ENCODE peak calls at places on chromosomes 16 and 17, in seven cellular contexts. One of them, this sample, is unnamed.

GRCh38 chr16:54927125-54928015 is 3.3 kb upstream of the IRX5 start:
- DNase-seq in Calu3: no peak
- DNase-seq in RWPE1: no peak
- DNase-seq in osteocyte: no peak
- DNase-seq in H7: peak
- DNase-seq in tibial artery: no peak
- DNase-seq in A549: no peak
- DNase-seq in this sample: no peak

GRCh38 chr16:5490499-5490898 is 392.9 kb upstream of the EEF2KMT start:
- DNase-seq in Calu3: peak
- DNase-seq in RWPE1: no peak
- DNase-seq in osteocyte: no peak
- DNase-seq in H7: peak
- DNase-seq in tibial artery: no peak
- DNase-seq in A549: peak
- DNase-seq in this sample: peak

GRCh38 chr17:60525624-60526514 is at the start of gene APPBP2:
- DNase-seq in Calu3: peak
- DNase-seq in RWPE1: peak
- DNase-seq in osteocyte: peak
- DNase-seq in H7: peak
- DNase-seq in tibial artery: peak
- DNase-seq in A549: peak
- DNase-seq in this sample: peak

GRCh38 chr16:8943001-8943763 is 20.5 kb downstream of the USP7 start:
- DNase-seq in Calu3: no peak
- DNase-seq in RWPE1: no peak
- DNase-seq in osteocyte: no peak
- DNase-seq in H7: no peak
- DNase-seq in tibial artery: no peak
- DNase-seq in A549: no peak
- DNase-seq in this sample: no peak

GRCh38 chr16:87713469-87714229 is 52.1 kb downstream of the KLHDC4 start:
- DNase-seq in Calu3: no peak
- DNase-seq in RWPE1: no peak
- DNase-seq in osteocyte: no peak
- DNase-seq in H7: no peak
- DNase-seq in tibial artery: no peak
- DNase-seq in A549: no peak
- DNase-seq in this sample: no peak

GRCh38 chr17:61862105-61862574 is 1.2 kb downstream of the BRIP1 start:
- DNase-seq in Calu3: no peak
- DNase-seq in RWPE1: peak
- DNase-seq in osteocyte: no peak
- DNase-seq in H7: no peak
- DNase-seq in tibial artery: no peak
- DNase-seq in A549: no peak
- DNase-seq in this sample: no peak

GRCh38 chr17:16932156-16932555 is 39.8 kb downstream of the TNFRSF13B start:
- DNase-seq in Calu3: no peak
- DNase-seq in RWPE1: no peak
- DNase-seq in osteocyte: no peak
- DNase-seq in H7: no peak
- DNase-seq in tibial artery: no peak
- DNase-seq in A549: no peak
- DNase-seq in this sample: peak

GRCh38 chr17:35129154-35129972 is 7.9 kb downstream of the FNDC8 start:
- DNase-seq in Calu3: no peak
- DNase-seq in RWPE1: no peak
- DNase-seq in osteocyte: no peak
- DNase-seq in H7: no peak
- DNase-seq in tibial artery: no peak
- DNase-seq in A549: no peak
- DNase-seq in this sample: no peak

GRCh38 chr16:19559242-19559910 is 3.9 kb downstream of the VPS35L start:
- DNase-seq in Calu3: peak
- DNase-seq in RWPE1: peak
- DNase-seq in osteocyte: no peak
- DNase-seq in H7: peak
- DNase-seq in tibial artery: no peak
- DNase-seq in A549: peak
- DNase-seq in this sample: no peak